ENCODE peak calls at places on chromosomes 4 and X, in eight cellular contexts. One of them, this sample, is unnamed.

GRCh38 chrX:42472727-42473126 is 305.2 kb downstream of the PPP1R2C start:
- DNase-seq in stimulated activated CD4-positive, alpha-beta T cell treated with anti-CD3 and anti-CD28 coated beads, Interleukin-2, amount 100 ng/mL, for 24 hours: no peak
- DNase-seq in activated naive CD8-positive, alpha-beta T cell treated with anti-CD3 and anti-CD28 coated beads, Interleukin-2, amount 10 ng/mL, durations not matched to agents 7 days and 5 days: no peak
- DNase-seq in left ventricle myocardium inferior: no peak
- DNase-seq in amniotic stem cell: no peak
- DNase-seq in activated CD8-positive, alpha-beta memory T cell treated with anti-CD3 and anti-CD28 coated beads, Interleukin-2, amount 50 U/mL, for 4 hours: no peak
- DNase-seq in NCI-H1694: no peak
- DNase-seq in globus pallidus: no peak
- DNase-seq in this sample: no peak

GRCh38 chr4:15042529-15043167 is 40.4 kb downstream of the CPEB2 start:
- DNase-seq in stimulated activated CD4-positive, alpha-beta T cell treated with anti-CD3 and anti-CD28 coated beads, Interleukin-2, amount 100 ng/mL, for 24 hours: no peak
- DNase-seq in activated naive CD8-positive, alpha-beta T cell treated with anti-CD3 and anti-CD28 coated beads, Interleukin-2, amount 10 ng/mL, durations not matched to agents 7 days and 5 days: no peak
- DNase-seq in left ventricle myocardium inferior: no peak
- DNase-seq in amniotic stem cell: no peak
- DNase-seq in activated CD8-positive, alpha-beta memory T cell treated with anti-CD3 and anti-CD28 coated beads, Interleukin-2, amount 50 U/mL, for 4 hours: no peak
- DNase-seq in NCI-H1694: no peak
- DNase-seq in globus pallidus: no peak
- DNase-seq in this sample: no peak

GRCh38 chr4:11130195-11130975 is 298.3 kb downstream of the HS3ST1 start:
- DNase-seq in stimulated activated CD4-positive, alpha-beta T cell treated with anti-CD3 and anti-CD28 coated beads, Interleukin-2, amount 100 ng/mL, for 24 hours: no peak
- DNase-seq in activated naive CD8-positive, alpha-beta T cell treated with anti-CD3 and anti-CD28 coated beads, Interleukin-2, amount 10 ng/mL, durations not matched to agents 7 days and 5 days: no peak
- DNase-seq in left ventricle myocardium inferior: no peak
- DNase-seq in amniotic stem cell: no peak
- DNase-seq in activated CD8-positive, alpha-beta memory T cell treated with anti-CD3 and anti-CD28 coated beads, Interleukin-2, amount 50 U/mL, for 4 hours: no peak
- DNase-seq in NCI-H1694: no peak
- DNase-seq in globus pallidus: peak
- DNase-seq in this sample: no peak

GRCh38 chr4:180610317-180610716 is 1632.9 kb upstream of the TENM3 start:
- DNase-seq in stimulated activated CD4-positive, alpha-beta T cell treated with anti-CD3 and anti-CD28 coated beads, Interleukin-2, amount 100 ng/mL, for 24 hours: no peak
- DNase-seq in activated naive CD8-positive, alpha-beta T cell treated with anti-CD3 and anti-CD28 coated beads, Interleukin-2, amount 10 ng/mL, durations not matched to agents 7 days and 5 days: no peak
- DNase-seq in left ventricle myocardium inferior: no peak
- DNase-seq in amniotic stem cell: no peak
- DNase-seq in activated CD8-positive, alpha-beta memory T cell treated with anti-CD3 and anti-CD28 coated beads, Interleukin-2, amount 50 U/mL, for 4 hours: no peak
- DNase-seq in NCI-H1694: no peak
- DNase-seq in globus pallidus: no peak
- DNase-seq in this sample: no peak

GRCh38 chr4:117010695-117011094 is 74.7 kb downstream of the TRAM1L1 start:
- DNase-seq in stimulated activated CD4-positive, alpha-beta T cell treated with anti-CD3 and anti-CD28 coated beads, Interleukin-2, amount 100 ng/mL, for 24 hours: no peak
- DNase-seq in activated naive CD8-positive, alpha-beta T cell treated with anti-CD3 and anti-CD28 coated beads, Interleukin-2, amount 10 ng/mL, durations not matched to agents 7 days and 5 days: no peak
- DNase-seq in left ventricle myocardium inferior: no peak
- DNase-seq in amniotic stem cell: no peak
- DNase-seq in activated CD8-positive, alpha-beta memory T cell treated with anti-CD3 and anti-CD28 coated beads, Interleukin-2, amount 50 U/mL, for 4 hours: no peak
- DNase-seq in NCI-H1694: no peak
- DNase-seq in globus pallidus: no peak
- DNase-seq in this sample: no peak

GRCh38 chr4:164345756-164346155 is 408.2 kb upstream of the SMIM31 start:
- DNase-seq in stimulated activated CD4-positive, alpha-beta T cell treated with anti-CD3 and anti-CD28 coated beads, Interleukin-2, amount 100 ng/mL, for 24 hours: no peak
- DNase-seq in activated naive CD8-positive, alpha-beta T cell treated with anti-CD3 and anti-CD28 coated beads, Interleukin-2, amount 10 ng/mL, durations not matched to agents 7 days and 5 days: no peak
- DNase-seq in left ventricle myocardium inferior: no peak
- DNase-seq in amniotic stem cell: no peak
- DNase-seq in activated CD8-positive, alpha-beta memory T cell treated with anti-CD3 and anti-CD28 coated beads, Interleukin-2, amount 50 U/mL, for 4 hours: no peak
- DNase-seq in NCI-H1694: no peak
- DNase-seq in globus pallidus: no peak
- DNase-seq in this sample: no peak

GRCh38 chrX:132750312-132751042 is 208.0 kb downstream of the HS6ST2 start:
- DNase-seq in stimulated activated CD4-positive, alpha-beta T cell treated with anti-CD3 and anti-CD28 coated beads, Interleukin-2, amount 100 ng/mL, for 24 hours: no peak
- DNase-seq in activated naive CD8-positive, alpha-beta T cell treated with anti-CD3 and anti-CD28 coated beads, Interleukin-2, amount 10 ng/mL, durations not matched to agents 7 days and 5 days: no peak
- DNase-seq in left ventricle myocardium inferior: no peak
- DNase-seq in amniotic stem cell: no peak
- DNase-seq in activated CD8-positive, alpha-beta memory T cell treated with anti-CD3 and anti-CD28 coated beads, Interleukin-2, amount 50 U/mL, for 4 hours: no peak
- DNase-seq in NCI-H1694: no peak
- DNase-seq in globus pallidus: no peak
- DNase-seq in this sample: no peak

GRCh38 chrX:101655540-101655939 is 4.1 kb downstream of the ARMCX2 start:
- DNase-seq in stimulated activated CD4-positive, alpha-beta T cell treated with anti-CD3 and anti-CD28 coated beads, Interleukin-2, amount 100 ng/mL, for 24 hours: no peak
- DNase-seq in activated naive CD8-positive, alpha-beta T cell treated with anti-CD3 and anti-CD28 coated beads, Interleukin-2, amount 10 ng/mL, durations not matched to agents 7 days and 5 days: no peak
- DNase-seq in left ventricle myocardium inferior: no peak
- DNase-seq in amniotic stem cell: no peak
- DNase-seq in activated CD8-positive, alpha-beta memory T cell treated with anti-CD3 and anti-CD28 coated beads, Interleukin-2, amount 50 U/mL, for 4 hours: no peak
- DNase-seq in NCI-H1694: no peak
- DNase-seq in globus pallidus: no peak
- DNase-seq in this sample: no peak

GRCh38 chr4:8081171-8081570 is 77.4 kb downstream of the ABLIM2 start:
- DNase-seq in stimulated activated CD4-positive, alpha-beta T cell treated with anti-CD3 and anti-CD28 coated beads, Interleukin-2, amount 100 ng/mL, for 24 hours: no peak
- DNase-seq in activated naive CD8-positive, alpha-beta T cell treated with anti-CD3 and anti-CD28 coated beads, Interleukin-2, amount 10 ng/mL, durations not matched to agents 7 days and 5 days: no peak
- DNase-seq in left ventricle myocardium inferior: no peak
- DNase-seq in amniotic stem cell: no peak
- DNase-seq in activated CD8-positive, alpha-beta memory T cell treated with anti-CD3 and anti-CD28 coated beads, Interleukin-2, amount 50 U/mL, for 4 hours: no peak
- DNase-seq in NCI-H1694: no peak
- DNase-seq in globus pallidus: no peak
- DNase-seq in this sample: no peak

GRCh38 chrX:140151316-140151715 is 186.0 kb upstream of the CXorf66 start:
- DNase-seq in stimulated activated CD4-positive, alpha-beta T cell treated with anti-CD3 and anti-CD28 coated beads, Interleukin-2, amount 100 ng/mL, for 24 hours: no peak
- DNase-seq in activated naive CD8-positive, alpha-beta T cell treated with anti-CD3 and anti-CD28 coated beads, Interleukin-2, amount 10 ng/mL, durations not matched to agents 7 days and 5 days: no peak
- DNase-seq in left ventricle myocardium inferior: no peak
- DNase-seq in amniotic stem cell: no peak
- DNase-seq in activated CD8-positive, alpha-beta memory T cell treated with anti-CD3 and anti-CD28 coated beads, Interleukin-2, amount 50 U/mL, for 4 hours: no peak
- DNase-seq in NCI-H1694: no peak
- DNase-seq in globus pallidus: no peak
- DNase-seq in this sample: no peak

GRCh38 chrX:39577976-39578962 is 519.5 kb downstream of the BCOR start:
- DNase-seq in stimulated activated CD4-positive, alpha-beta T cell treated with anti-CD3 and anti-CD28 coated beads, Interleukin-2, amount 100 ng/mL, for 24 hours: peak
- DNase-seq in activated naive CD8-positive, alpha-beta T cell treated with anti-CD3 and anti-CD28 coated beads, Interleukin-2, amount 10 ng/mL, durations not matched to agents 7 days and 5 days: peak
- DNase-seq in left ventricle myocardium inferior: peak
- DNase-seq in amniotic stem cell: no peak
- DNase-seq in activated CD8-positive, alpha-beta memory T cell treated with anti-CD3 and anti-CD28 coated beads, Interleukin-2, amount 50 U/mL, for 4 hours: peak
- DNase-seq in NCI-H1694: peak
- DNase-seq in globus pallidus: no peak
- DNase-seq in this sample: no peak

GRCh38 chrX:55767100-55767499 is 49.6 kb downstream of the RRAGB start:
- DNase-seq in stimulated activated CD4-positive, alpha-beta T cell treated with anti-CD3 and anti-CD28 coated beads, Interleukin-2, amount 100 ng/mL, for 24 hours: no peak
- DNase-seq in activated naive CD8-positive, alpha-beta T cell treated with anti-CD3 and anti-CD28 coated beads, Interleukin-2, amount 10 ng/mL, durations not matched to agents 7 days and 5 days: no peak
- DNase-seq in left ventricle myocardium inferior: no peak
- DNase-seq in amniotic stem cell: no peak
- DNase-seq in activated CD8-positive, alpha-beta memory T cell treated with anti-CD3 and anti-CD28 coated beads, Interleukin-2, amount 50 U/mL, for 4 hours: no peak
- DNase-seq in NCI-H1694: no peak
- DNase-seq in globus pallidus: no peak
- DNase-seq in this sample: no peak

GRCh38 chrX:17369294-17369693 is 5.7 kb upstream of the NHS start:
- DNase-seq in stimulated activated CD4-positive, alpha-beta T cell treated with anti-CD3 and anti-CD28 coated beads, Interleukin-2, amount 100 ng/mL, for 24 hours: no peak
- DNase-seq in activated naive CD8-positive, alpha-beta T cell treated with anti-CD3 and anti-CD28 coated beads, Interleukin-2, amount 10 ng/mL, durations not matched to agents 7 days and 5 days: no peak
- DNase-seq in left ventricle myocardium inferior: no peak
- DNase-seq in amniotic stem cell: no peak
- DNase-seq in activated CD8-positive, alpha-beta memory T cell treated with anti-CD3 and anti-CD28 coated beads, Interleukin-2, amount 50 U/mL, for 4 hours: no peak
- DNase-seq in NCI-H1694: no peak
- DNase-seq in globus pallidus: no peak
- DNase-seq in this sample: no peak

GRCh38 chr4:70613182-70613892 is 15.2 kb upstream of the ENAM start:
- DNase-seq in stimulated activated CD4-positive, alpha-beta T cell treated with anti-CD3 and anti-CD28 coated beads, Interleukin-2, amount 100 ng/mL, for 24 hours: no peak
- DNase-seq in activated naive CD8-positive, alpha-beta T cell treated with anti-CD3 and anti-CD28 coated beads, Interleukin-2, amount 10 ng/mL, durations not matched to agents 7 days and 5 days: no peak
- DNase-seq in left ventricle myocardium inferior: no peak
- DNase-seq in amniotic stem cell: no peak
- DNase-seq in activated CD8-positive, alpha-beta memory T cell treated with anti-CD3 and anti-CD28 coated beads, Interleukin-2, amount 50 U/mL, for 4 hours: no peak
- DNase-seq in NCI-H1694: no peak
- DNase-seq in globus pallidus: no peak
- DNase-seq in this sample: no peak

GRCh38 chr4:113003841-113004240 is 45.6 kb upstream of the ANK2 start:
- DNase-seq in stimulated activated CD4-positive, alpha-beta T cell treated with anti-CD3 and anti-CD28 coated beads, Interleukin-2, amount 100 ng/mL, for 24 hours: no peak
- DNase-seq in activated naive CD8-positive, alpha-beta T cell treated with anti-CD3 and anti-CD28 coated beads, Interleukin-2, amount 10 ng/mL, durations not matched to agents 7 days and 5 days: no peak
- DNase-seq in left ventricle myocardium inferior: no peak
- DNase-seq in amniotic stem cell: no peak
- DNase-seq in activated CD8-positive, alpha-beta memory T cell treated with anti-CD3 and anti-CD28 coated beads, Interleukin-2, amount 50 U/mL, for 4 hours: no peak
- DNase-seq in NCI-H1694: no peak
- DNase-seq in globus pallidus: no peak
- DNase-seq in this sample: no peak

GRCh38 chr4:36322921-36323354 is 41.5 kb downstream of the DTHD1 start:
- DNase-seq in stimulated activated CD4-positive, alpha-beta T cell treated with anti-CD3 and anti-CD28 coated beads, Interleukin-2, amount 100 ng/mL, for 24 hours: peak
- DNase-seq in activated naive CD8-positive, alpha-beta T cell treated with anti-CD3 and anti-CD28 coated beads, Interleukin-2, amount 10 ng/mL, durations not matched to agents 7 days and 5 days: no peak
- DNase-seq in left ventricle myocardium inferior: no peak
- DNase-seq in amniotic stem cell: no peak
- DNase-seq in activated CD8-positive, alpha-beta memory T cell treated with anti-CD3 and anti-CD28 coated beads, Interleukin-2, amount 50 U/mL, for 4 hours: peak
- DNase-seq in NCI-H1694: no peak
- DNase-seq in globus pallidus: no peak
- DNase-seq in this sample: no peak

GRCh38 chr4:76307670-76308014 is 1.1 kb downstream of the STBD1 start:
- DNase-seq in stimulated activated CD4-positive, alpha-beta T cell treated with anti-CD3 and anti-CD28 coated beads, Interleukin-2, amount 100 ng/mL, for 24 hours: no peak
- DNase-seq in activated naive CD8-positive, alpha-beta T cell treated with anti-CD3 and anti-CD28 coated beads, Interleukin-2, amount 10 ng/mL, durations not matched to agents 7 days and 5 days: no peak
- DNase-seq in left ventricle myocardium inferior: peak
- DNase-seq in amniotic stem cell: no peak
- DNase-seq in activated CD8-positive, alpha-beta memory T cell treated with anti-CD3 and anti-CD28 coated beads, Interleukin-2, amount 50 U/mL, for 4 hours: no peak
- DNase-seq in NCI-H1694: no peak
- DNase-seq in globus pallidus: no peak
- DNase-seq in this sample: no peak

GRCh38 chr4:7699040-7699439 is 240.6 kb downstream of the AFAP1 start:
- DNase-seq in stimulated activated CD4-positive, alpha-beta T cell treated with anti-CD3 and anti-CD28 coated beads, Interleukin-2, amount 100 ng/mL, for 24 hours: no peak
- DNase-seq in activated naive CD8-positive, alpha-beta T cell treated with anti-CD3 and anti-CD28 coated beads, Interleukin-2, amount 10 ng/mL, durations not matched to agents 7 days and 5 days: no peak
- DNase-seq in left ventricle myocardium inferior: no peak
- DNase-seq in amniotic stem cell: peak
- DNase-seq in activated CD8-positive, alpha-beta memory T cell treated with anti-CD3 and anti-CD28 coated beads, Interleukin-2, amount 50 U/mL, for 4 hours: no peak
- DNase-seq in NCI-H1694: no peak
- DNase-seq in globus pallidus: no peak
- DNase-seq in this sample: no peak

GRCh38 chr4:151117371-151117962 is 18.0 kb downstream of the RPS3A start:
- DNase-seq in stimulated activated CD4-positive, alpha-beta T cell treated with anti-CD3 and anti-CD28 coated beads, Interleukin-2, amount 100 ng/mL, for 24 hours: peak
- DNase-seq in activated naive CD8-positive, alpha-beta T cell treated with anti-CD3 and anti-CD28 coated beads, Interleukin-2, amount 10 ng/mL, durations not matched to agents 7 days and 5 days: no peak
- DNase-seq in left ventricle myocardium inferior: peak
- DNase-seq in amniotic stem cell: peak
- DNase-seq in activated CD8-positive, alpha-beta memory T cell treated with anti-CD3 and anti-CD28 coated beads, Interleukin-2, amount 50 U/mL, for 4 hours: peak
- DNase-seq in NCI-H1694: peak
- DNase-seq in globus pallidus: peak
- DNase-seq in this sample: peak

GRCh38 chr4:118113220-118113619 is 78.9 kb downstream of the NDST3 start:
- DNase-seq in stimulated activated CD4-positive, alpha-beta T cell treated with anti-CD3 and anti-CD28 coated beads, Interleukin-2, amount 100 ng/mL, for 24 hours: no peak
- DNase-seq in activated naive CD8-positive, alpha-beta T cell treated with anti-CD3 and anti-CD28 coated beads, Interleukin-2, amount 10 ng/mL, durations not matched to agents 7 days and 5 days: no peak
- DNase-seq in left ventricle myocardium inferior: no peak
- DNase-seq in amniotic stem cell: no peak
- DNase-seq in activated CD8-positive, alpha-beta memory T cell treated with anti-CD3 and anti-CD28 coated beads, Interleukin-2, amount 50 U/mL, for 4 hours: no peak
- DNase-seq in NCI-H1694: no peak
- DNase-seq in globus pallidus: no peak
- DNase-seq in this sample: no peak

GRCh38 chrX:40170830-40171512 is 73.2 kb upstream of the BCOR start:
- DNase-seq in stimulated activated CD4-positive, alpha-beta T cell treated with anti-CD3 and anti-CD28 coated beads, Interleukin-2, amount 100 ng/mL, for 24 hours: no peak
- DNase-seq in activated naive CD8-positive, alpha-beta T cell treated with anti-CD3 and anti-CD28 coated beads, Interleukin-2, amount 10 ng/mL, durations not matched to agents 7 days and 5 days: no peak
- DNase-seq in left ventricle myocardium inferior: no peak
- DNase-seq in amniotic stem cell: no peak
- DNase-seq in activated CD8-positive, alpha-beta memory T cell treated with anti-CD3 and anti-CD28 coated beads, Interleukin-2, amount 50 U/mL, for 4 hours: peak
- DNase-seq in NCI-H1694: no peak
- DNase-seq in globus pallidus: no peak
- DNase-seq in this sample: no peak

GRCh38 chr4:170672571-170672970 is 582.8 kb upstream of the AADAT start:
- DNase-seq in stimulated activated CD4-positive, alpha-beta T cell treated with anti-CD3 and anti-CD28 coated beads, Interleukin-2, amount 100 ng/mL, for 24 hours: no peak
- DNase-seq in activated naive CD8-positive, alpha-beta T cell treated with anti-CD3 and anti-CD28 coated beads, Interleukin-2, amount 10 ng/mL, durations not matched to agents 7 days and 5 days: no peak
- DNase-seq in left ventricle myocardium inferior: no peak
- DNase-seq in amniotic stem cell: peak
- DNase-seq in activated CD8-positive, alpha-beta memory T cell treated with anti-CD3 and anti-CD28 coated beads, Interleukin-2, amount 50 U/mL, for 4 hours: no peak
- DNase-seq in NCI-H1694: no peak
- DNase-seq in globus pallidus: no peak
- DNase-seq in this sample: no peak

GRCh38 chr4:100208459-100208858 is 18.2 kb upstream of the DDIT4L start:
- DNase-seq in stimulated activated CD4-positive, alpha-beta T cell treated with anti-CD3 and anti-CD28 coated beads, Interleukin-2, amount 100 ng/mL, for 24 hours: no peak
- DNase-seq in activated naive CD8-positive, alpha-beta T cell treated with anti-CD3 and anti-CD28 coated beads, Interleukin-2, amount 10 ng/mL, durations not matched to agents 7 days and 5 days: no peak
- DNase-seq in left ventricle myocardium inferior: no peak
- DNase-seq in amniotic stem cell: no peak
- DNase-seq in activated CD8-positive, alpha-beta memory T cell treated with anti-CD3 and anti-CD28 coated beads, Interleukin-2, amount 50 U/mL, for 4 hours: no peak
- DNase-seq in NCI-H1694: no peak
- DNase-seq in globus pallidus: no peak
- DNase-seq in this sample: no peak

GRCh38 chrX:40273356-40274050 is 175.7 kb upstream of the BCOR start:
- DNase-seq in stimulated activated CD4-positive, alpha-beta T cell treated with anti-CD3 and anti-CD28 coated beads, Interleukin-2, amount 100 ng/mL, for 24 hours: no peak
- DNase-seq in activated naive CD8-positive, alpha-beta T cell treated with anti-CD3 and anti-CD28 coated beads, Interleukin-2, amount 10 ng/mL, durations not matched to agents 7 days and 5 days: no peak
- DNase-seq in left ventricle myocardium inferior: peak
- DNase-seq in amniotic stem cell: no peak
- DNase-seq in activated CD8-positive, alpha-beta memory T cell treated with anti-CD3 and anti-CD28 coated beads, Interleukin-2, amount 50 U/mL, for 4 hours: no peak
- DNase-seq in NCI-H1694: no peak
- DNase-seq in globus pallidus: peak
- DNase-seq in this sample: no peak

GRCh38 chr4:54230479-54231418 is 1.7 kb downstream of the PDGFRA start:
- DNase-seq in stimulated activated CD4-positive, alpha-beta T cell treated with anti-CD3 and anti-CD28 coated beads, Interleukin-2, amount 100 ng/mL, for 24 hours: peak
- DNase-seq in activated naive CD8-positive, alpha-beta T cell treated with anti-CD3 and anti-CD28 coated beads, Interleukin-2, amount 10 ng/mL, durations not matched to agents 7 days and 5 days: peak
- DNase-seq in left ventricle myocardium inferior: peak
- DNase-seq in amniotic stem cell: no peak
- DNase-seq in activated CD8-positive, alpha-beta memory T cell treated with anti-CD3 and anti-CD28 coated beads, Interleukin-2, amount 50 U/mL, for 4 hours: no peak
- DNase-seq in NCI-H1694: no peak
- DNase-seq in globus pallidus: no peak
- DNase-seq in this sample: no peak

GRCh38 chr4:102614801-102615200 is 113.6 kb downstream of the NFKB1 start:
- DNase-seq in stimulated activated CD4-positive, alpha-beta T cell treated with anti-CD3 and anti-CD28 coated beads, Interleukin-2, amount 100 ng/mL, for 24 hours: no peak
- DNase-seq in activated naive CD8-positive, alpha-beta T cell treated with anti-CD3 and anti-CD28 coated beads, Interleukin-2, amount 10 ng/mL, durations not matched to agents 7 days and 5 days: peak
- DNase-seq in left ventricle myocardium inferior: no peak
- DNase-seq in amniotic stem cell: no peak
- DNase-seq in activated CD8-positive, alpha-beta memory T cell treated with anti-CD3 and anti-CD28 coated beads, Interleukin-2, amount 50 U/mL, for 4 hours: no peak
- DNase-seq in NCI-H1694: no peak
- DNase-seq in globus pallidus: no peak
- DNase-seq in this sample: no peak

GRCh38 chrX:19487520-19488200 is 27.6 kb downstream of the MAP3K15 start:
- DNase-seq in stimulated activated CD4-positive, alpha-beta T cell treated with anti-CD3 and anti-CD28 coated beads, Interleukin-2, amount 100 ng/mL, for 24 hours: no peak
- DNase-seq in activated naive CD8-positive, alpha-beta T cell treated with anti-CD3 and anti-CD28 coated beads, Interleukin-2, amount 10 ng/mL, durations not matched to agents 7 days and 5 days: no peak
- DNase-seq in left ventricle myocardium inferior: no peak
- DNase-seq in amniotic stem cell: no peak
- DNase-seq in activated CD8-positive, alpha-beta memory T cell treated with anti-CD3 and anti-CD28 coated beads, Interleukin-2, amount 50 U/mL, for 4 hours: no peak
- DNase-seq in NCI-H1694: no peak
- DNase-seq in globus pallidus: no peak
- DNase-seq in this sample: no peak

GRCh38 chr4:154741877-154742851 is 1.6 kb upstream of the LRAT start:
- DNase-seq in stimulated activated CD4-positive, alpha-beta T cell treated with anti-CD3 and anti-CD28 coated beads, Interleukin-2, amount 100 ng/mL, for 24 hours: no peak
- DNase-seq in activated naive CD8-positive, alpha-beta T cell treated with anti-CD3 and anti-CD28 coated beads, Interleukin-2, amount 10 ng/mL, durations not matched to agents 7 days and 5 days: no peak
- DNase-seq in left ventricle myocardium inferior: no peak
- DNase-seq in amniotic stem cell: no peak
- DNase-seq in activated CD8-positive, alpha-beta memory T cell treated with anti-CD3 and anti-CD28 coated beads, Interleukin-2, amount 50 U/mL, for 4 hours: no peak
- DNase-seq in NCI-H1694: no peak
- DNase-seq in globus pallidus: peak
- DNase-seq in this sample: no peak

GRCh38 chrX:133513116-133513515 is 97.8 kb upstream of the GPC4 start:
- DNase-seq in stimulated activated CD4-positive, alpha-beta T cell treated with anti-CD3 and anti-CD28 coated beads, Interleukin-2, amount 100 ng/mL, for 24 hours: no peak
- DNase-seq in activated naive CD8-positive, alpha-beta T cell treated with anti-CD3 and anti-CD28 coated beads, Interleukin-2, amount 10 ng/mL, durations not matched to agents 7 days and 5 days: no peak
- DNase-seq in left ventricle myocardium inferior: no peak
- DNase-seq in amniotic stem cell: no peak
- DNase-seq in activated CD8-positive, alpha-beta memory T cell treated with anti-CD3 and anti-CD28 coated beads, Interleukin-2, amount 50 U/mL, for 4 hours: no peak
- DNase-seq in NCI-H1694: no peak
- DNase-seq in globus pallidus: no peak
- DNase-seq in this sample: no peak

GRCh38 chr4:94635172-94635571 is 122.6 kb upstream of the BMPR1B start:
- DNase-seq in stimulated activated CD4-positive, alpha-beta T cell treated with anti-CD3 and anti-CD28 coated beads, Interleukin-2, amount 100 ng/mL, for 24 hours: no peak
- DNase-seq in activated naive CD8-positive, alpha-beta T cell treated with anti-CD3 and anti-CD28 coated beads, Interleukin-2, amount 10 ng/mL, durations not matched to agents 7 days and 5 days: no peak
- DNase-seq in left ventricle myocardium inferior: no peak
- DNase-seq in amniotic stem cell: no peak
- DNase-seq in activated CD8-positive, alpha-beta memory T cell treated with anti-CD3 and anti-CD28 coated beads, Interleukin-2, amount 50 U/mL, for 4 hours: no peak
- DNase-seq in NCI-H1694: no peak
- DNase-seq in globus pallidus: no peak
- DNase-seq in this sample: no peak

GRCh38 chr4:75895744-75896314 is 6.4 kb downstream of the PPEF2 start:
- DNase-seq in stimulated activated CD4-positive, alpha-beta T cell treated with anti-CD3 and anti-CD28 coated beads, Interleukin-2, amount 100 ng/mL, for 24 hours: no peak
- DNase-seq in activated naive CD8-positive, alpha-beta T cell treated with anti-CD3 and anti-CD28 coated beads, Interleukin-2, amount 10 ng/mL, durations not matched to agents 7 days and 5 days: no peak
- DNase-seq in left ventricle myocardium inferior: no peak
- DNase-seq in amniotic stem cell: no peak
- DNase-seq in activated CD8-positive, alpha-beta memory T cell treated with anti-CD3 and anti-CD28 coated beads, Interleukin-2, amount 50 U/mL, for 4 hours: no peak
- DNase-seq in NCI-H1694: no peak
- DNase-seq in globus pallidus: peak
- DNase-seq in this sample: no peak

GRCh38 chr4:94519925-94520789 is 68.4 kb downstream of the PDLIM5 start:
- DNase-seq in stimulated activated CD4-positive, alpha-beta T cell treated with anti-CD3 and anti-CD28 coated beads, Interleukin-2, amount 100 ng/mL, for 24 hours: no peak
- DNase-seq in activated naive CD8-positive, alpha-beta T cell treated with anti-CD3 and anti-CD28 coated beads, Interleukin-2, amount 10 ng/mL, durations not matched to agents 7 days and 5 days: no peak
- DNase-seq in left ventricle myocardium inferior: no peak
- DNase-seq in amniotic stem cell: no peak
- DNase-seq in activated CD8-positive, alpha-beta memory T cell treated with anti-CD3 and anti-CD28 coated beads, Interleukin-2, amount 50 U/mL, for 4 hours: no peak
- DNase-seq in NCI-H1694: no peak
- DNase-seq in globus pallidus: no peak
- DNase-seq in this sample: no peak

GRCh38 chrX:134600714-134601113 is 57.6 kb downstream of the PLAC1 start:
- DNase-seq in stimulated activated CD4-positive, alpha-beta T cell treated with anti-CD3 and anti-CD28 coated beads, Interleukin-2, amount 100 ng/mL, for 24 hours: no peak
- DNase-seq in activated naive CD8-positive, alpha-beta T cell treated with anti-CD3 and anti-CD28 coated beads, Interleukin-2, amount 10 ng/mL, durations not matched to agents 7 days and 5 days: no peak
- DNase-seq in left ventricle myocardium inferior: no peak
- DNase-seq in amniotic stem cell: no peak
- DNase-seq in activated CD8-positive, alpha-beta memory T cell treated with anti-CD3 and anti-CD28 coated beads, Interleukin-2, amount 50 U/mL, for 4 hours: no peak
- DNase-seq in NCI-H1694: no peak
- DNase-seq in globus pallidus: no peak
- DNase-seq in this sample: no peak